ENCODE peak calls at places on chromosomes 2 and 18, in nine cellular contexts. Y, H, G, O, V, Z, P, K and S are unnamed samples.

GRCh38 chr2:96832751-96833507 is 10.9 kb downstream of the ANKRD23 start:
- DNase-seq in Y (peak), G (peak), Z (peak), P (no peak), O (peak), H (peak), V (peak), K (peak), S (no peak)

GRCh38 chr2:74223941-74224770 is 25.7 kb downstream of the MTHFD2 start:
- DNase-seq in K (no peak), G (no peak), H (no peak), Y (no peak), P (no peak), O (no peak), V (peak), Z (no peak), S (no peak)

GRCh38 chr2:205405752-205406151 is 276.5 kb upstream of the NRP2 start:
- DNase-seq in G (peak), Z (peak), K (no peak), Y (no peak), O (no peak), P (no peak), V (peak), H (no peak), S (no peak)

GRCh38 chr2:237603718-237604362 is 13.3 kb upstream of the RAB17 start:
- DNase-seq in Z (peak), O (no peak), G (peak), P (peak), H (peak), K (no peak), V (peak), Y (no peak), S (peak)

GRCh38 chr2:179263460-179264237 is 983 bp downstream of the SESTD1 start:
- DNase-seq in H (peak), G (peak), P (peak), Y (peak), O (peak), Z (peak), K (peak), V (peak), S (peak)

GRCh38 chr2:26757873-26758789 is 6.0 kb upstream of the SLC35F6 start:
- DNase-seq in V (peak), Z (peak), H (peak), P (no peak), K (no peak), Y (no peak), G (peak), O (no peak), S (no peak)

GRCh38 chr18:59871711-59872362 is 28.0 kb upstream of the PMAIP1 start:
- DNase-seq in G (no peak), P (no peak), Y (no peak), Z (no peak), O (no peak), H (no peak), V (no peak), K (no peak), S (no peak)

GRCh38 chr18:24514439-24514838 is 54.0 kb downstream of the HRH4 start:
- DNase-seq in O (no peak), Z (peak), V (peak), H (no peak), P (peak), K (no peak), G (peak), Y (no peak), S (peak)

GRCh38 chr18:9539938-9540337 is 64.6 kb downstream of the RALBP1 start:
- DNase-seq in O (no peak), P (no peak), K (no peak), Z (no peak), H (no peak), V (no peak), Y (no peak), G (no peak), S (no peak)

GRCh38 chr2:233384811-233385488 is 30.7 kb downstream of the DGKD start:
- DNase-seq in O (no peak), H (no peak), Y (no peak), K (no peak), V (no peak), G (no peak), Z (no peak), P (no peak), S (no peak)

GRCh38 chr2:71783215-71783614 is 329.9 kb downstream of the DYSF start:
- DNase-seq in H (no peak), O (no peak), G (no peak), K (no peak), V (no peak), Z (peak), P (peak), Y (no peak), S (peak)

GRCh38 chr2:73818296-73818695 is 10.5 kb upstream of the STAMBP start:
- DNase-seq in Z (no peak), H (no peak), O (no peak), V (no peak), P (no peak), K (no peak), G (no peak), Y (no peak), S (no peak)

GRCh38 chr18:11119962-11120361 is 29.4 kb downstream of the PIEZO2 start:
- DNase-seq in K (no peak), H (no peak), V (no peak), P (no peak), Y (no peak), G (peak), Z (peak), O (no peak), S (no peak)

GRCh38 chr2:105455488-105455991 is 56.7 kb upstream of the FHL2 start:
- DNase-seq in Y (no peak), V (peak), G (peak), Z (peak), O (peak), P (no peak), H (peak), K (no peak), S (no peak)

GRCh38 chr2:85743304-85743978 is 10.3 kb upstream of the ATOH8 start:
- DNase-seq in Y (no peak), K (no peak), V (peak), G (peak), Z (peak), P (no peak), H (no peak), O (peak), S (no peak)

GRCh38 chr2:194003911-194004310 is 1653.1 kb upstream of the SLC39A10 start:
- DNase-seq in O (no peak), P (no peak), Y (no peak), V (peak), G (no peak), Z (no peak), H (no peak), K (no peak), S (no peak)

GRCh38 chr2:104254017-104254416 is 599.9 kb upstream of the POU3F3 start:
- DNase-seq in Y (no peak), P (no peak), K (no peak), H (no peak), V (no peak), G (no peak), O (no peak), Z (no peak), S (no peak)

GRCh38 chr2:74817333-74817732 is 16.6 kb upstream of the HK2 start:
- DNase-seq in O (no peak), Y (no peak), V (no peak), H (no peak), Z (no peak), P (no peak), G (no peak), K (no peak), S (no peak)

GRCh38 chr2:220795705-220796104 is 776.4 kb downstream of the EPHA4 start:
- DNase-seq in Y (no peak), G (no peak), O (no peak), P (no peak), K (no peak), Z (no peak), H (no peak), V (peak), S (no peak)

GRCh38 chr2:136225950-136226835 is 108.2 kb upstream of the CXCR4 start:
- DNase-seq in Z (no peak), Y (no peak), P (no peak), H (no peak), G (no peak), O (no peak), K (no peak), V (no peak), S (no peak)

GRCh38 chr2:48397846-48398245 is 132.1 kb upstream of the STON1 start:
- DNase-seq in O (no peak), V (no peak), G (no peak), P (no peak), Z (no peak), H (no peak), K (no peak), Y (no peak), S (no peak)

GRCh38 chr2:167489307-167489706 is 601.0 kb downstream of the XIRP2 start:
- DNase-seq in H (no peak), Z (no peak), V (no peak), O (no peak), Y (no peak), K (no peak), P (no peak), G (no peak), S (no peak)

GRCh38 chr2:30511122-30512083 is 64.4 kb downstream of the LCLAT1 start:
- DNase-seq in O (peak), Y (no peak), G (peak), Z (peak), V (peak), K (peak), H (peak), P (no peak), S (no peak)

GRCh38 chr2:202624133-202624532 is 10.6 kb upstream of the FAM117B start:
- DNase-seq in K (no peak), V (no peak), H (no peak), Z (no peak), Y (no peak), P (no peak), O (no peak), G (no peak), S (no peak)

GRCh38 chr18:78913830-78914585 is 65.6 kb upstream of the SALL3 start:
- DNase-seq in V (no peak), G (no peak), K (no peak), O (no peak), H (no peak), P (no peak), Z (no peak), Y (no peak), S (no peak)

GRCh38 chr2:70123051-70123828 is 36.0 kb downstream of the PCBP1 start:
- DNase-seq in P (no peak), G (peak), V (peak), Y (no peak), H (peak), K (peak), Z (peak), O (peak), S (no peak)

GRCh38 chr2:166031054-166031453 is 77.5 kb upstream of the TTC21B start:
- DNase-seq in Y (no peak), O (no peak), K (no peak), H (no peak), V (peak), P (no peak), Z (no peak), G (no peak), S (no peak)

GRCh38 chr2:3214827-3215404 is 162.7 kb downstream of the EIPR1 start:
- DNase-seq in V (no peak), G (no peak), K (no peak), Y (no peak), O (no peak), H (peak), Z (no peak), P (no peak), S (no peak)

GRCh38 chr2:59567115-59567514 is 986.3 kb downstream of the BCL11A start:
- DNase-seq in K (no peak), G (no peak), Y (no peak), Z (no peak), V (no peak), H (no peak), P (no peak), O (no peak), S (no peak)

GRCh38 chr2:98541906-98542305 is 66.4 kb downstream of the COA5 start:
- DNase-seq in H (peak), Y (no peak), P (peak), V (peak), G (no peak), K (no peak), O (no peak), Z (no peak), S (peak)

GRCh38 chr2:168456526-168457176 is 579 bp downstream of the CERS6 start:
- DNase-seq in Z (no peak), K (peak), P (no peak), H (no peak), Y (peak), G (peak), V (peak), O (peak), S (peak)

GRCh38 chr2:221380686-221381085 is 191.4 kb downstream of the EPHA4 start:
- DNase-seq in V (no peak), P (no peak), Z (no peak), O (no peak), G (no peak), K (no peak), H (no peak), Y (no peak), S (no peak)

GRCh38 chr2:86368181-86368824 is 30.9 kb upstream of the REEP1 start:
- DNase-seq in Y (peak), P (peak), Z (peak), H (peak), O (peak), K (no peak), G (peak), V (peak), S (peak)

GRCh38 chr2:235665656-235666239 is 171.9 kb downstream of the AGAP1 start:
- DNase-seq in P (no peak), V (no peak), K (peak), G (no peak), H (peak), O (no peak), Y (no peak), Z (no peak), S (no peak)

GRCh38 chr2:164479460-164479859 is 141.8 kb downstream of the GRB14 start:
- DNase-seq in G (peak), O (no peak), H (no peak), V (peak), Z (no peak), P (no peak), K (no peak), Y (peak), S (no peak)
- TF ChIP-seq CTCF in G (peak), O (peak), H (peak), V (peak), Z (peak), P (peak), K (no peak), Y (peak), S (no peak)

DNA sequence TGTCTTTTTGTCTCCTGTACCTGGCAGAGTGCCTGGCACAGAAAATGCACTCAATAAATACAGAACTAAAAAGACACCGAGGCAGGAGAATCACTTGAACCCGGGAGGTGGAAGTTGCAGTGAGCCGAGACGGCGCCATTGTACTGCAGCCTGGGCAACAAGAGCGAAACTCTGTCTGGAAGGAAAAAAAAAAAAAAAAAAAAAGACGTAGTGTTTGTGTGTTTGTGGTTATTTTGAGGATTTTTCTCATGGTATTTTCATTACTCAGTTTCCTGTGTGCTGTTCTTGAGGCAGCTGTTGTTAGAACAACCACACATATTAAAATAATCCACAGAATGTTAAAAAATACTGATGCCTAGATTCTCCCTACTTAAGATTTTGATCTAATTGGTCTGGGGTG is 519.2 kb upstream of the SPHKAP start:
- DNase-seq in V (peak), Y (no peak), K (no peak), Z (peak), G (peak), P (no peak), H (no peak), O (no peak), S (no peak)
- TF ChIP-seq CTCF in V (no peak), Y (no peak), K (no peak), Z (no peak), G (no peak), P (no peak), H (no peak), O (no peak), S (no peak)

GRCh38 chr2:240131941-240132650 is 4.0 kb downstream of the COPS9 start:
- DNase-seq in Z (no peak), Y (no peak), K (no peak), G (no peak), P (no peak), V (no peak), O (peak), H (peak), S (no peak)
- TF ChIP-seq CTCF in Z (peak), Y (no peak), K (no peak), G (no peak), P (no peak), V (peak), O (no peak), H (no peak), S (no peak)

GRCh38 chr2:61018319-61018750 is 280 bp upstream of the PUS10 start:
- DNase-seq in Z (no peak), O (no peak), V (peak), P (peak), G (peak), H (no peak), K (no peak), Y (no peak), S (peak)

GRCh38 chr2:61017003-61017555 is 441 bp upstream of the PEX13 start:
- DNase-seq in Y (peak), P (peak), G (peak), V (peak), H (peak), Z (peak), O (peak), K (peak), S (peak)

GRCh38 chr2:61018798-61019197 is 743 bp upstream of the PUS10 start:
- DNase-seq in G (no peak), H (no peak), Z (no peak), P (no peak), O (no peak), K (no peak), V (no peak), Y (no peak), S (no peak)

GRCh38 chr2:61016392-61017002 is 1.0 kb upstream of the PEX13 start:
- DNase-seq in H (no peak), V (no peak), P (peak), Y (no peak), K (no peak), O (no peak), Z (no peak), G (no peak), S (peak)

DNA sequence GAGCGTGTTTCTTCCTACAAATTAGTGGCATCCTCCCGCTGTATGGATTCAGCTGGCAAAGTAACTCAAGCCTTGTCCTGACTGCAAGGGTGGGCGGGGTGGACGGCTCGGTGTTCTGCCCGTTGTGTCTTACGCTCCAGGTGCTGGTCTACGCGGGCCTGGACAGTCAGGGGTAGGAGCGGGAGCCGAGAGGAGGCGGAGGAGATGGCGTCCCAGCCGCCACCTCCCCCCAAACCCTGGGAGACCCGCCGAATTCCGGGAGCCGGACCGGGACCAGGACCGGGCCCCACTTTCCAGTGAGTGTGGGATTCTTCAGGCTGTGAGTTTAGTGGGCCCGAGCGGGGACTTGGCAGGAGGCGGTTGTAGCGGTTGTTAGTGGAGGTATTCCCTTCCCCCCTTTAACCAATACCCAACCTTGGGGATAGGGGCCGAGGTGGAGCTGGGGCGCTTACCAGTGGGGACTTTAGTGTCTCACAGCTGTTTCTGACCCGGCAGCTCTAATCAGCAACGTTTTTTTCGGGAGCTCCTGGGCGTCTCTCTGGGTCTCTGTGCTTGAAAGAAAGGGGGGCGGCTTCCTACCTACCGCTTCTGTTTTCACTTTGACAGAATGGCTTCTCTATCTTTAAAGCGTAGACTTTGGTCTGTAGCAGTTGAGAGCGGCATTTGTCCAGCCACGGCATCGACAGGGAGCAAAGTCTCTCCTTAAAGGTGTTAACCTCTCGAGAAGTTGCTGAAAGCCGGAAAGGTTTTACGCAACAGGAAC is at the start of the genes PEX13 and PUS10:
- DNase-seq in G (peak), V (peak), Z (peak), O (peak), P (peak), K (peak), H (peak), Y (peak), S (peak)
- TF ChIP-seq CTCF in G (no peak), V (no peak), Z (no peak), O (no peak), P (no peak), K (no peak), H (no peak), Y (no peak), S (no peak)

GRCh38 chr2:41968182-41968578 is 79.6 kb upstream of the PKDCC start:
- DNase-seq in Y (no peak), Z (no peak), H (no peak), K (no peak), G (no peak), V (no peak), P (no peak), O (no peak), S (no peak)
- TF ChIP-seq CTCF in Y (no peak), Z (no peak), H (no peak), K (no peak), G (no peak), V (no peak), P (no peak), O (no peak), S (no peak)